ENCODE peak calls at places on chromosomes 7 and 10, in nine cellular contexts. I is heart right ventricle; V is tibial artery; L is right atrium auricular region; Q is H9; T is CD8-positive, alpha-beta T cell; A is IMR-90; S is osteoblast; J is Panc1. C is an unnamed sample. For H3K4me1, the result is how much of the 10 kb centered on the place peaks cover.

GRCh38 chr10:114437456-114438292 is 33.4 kb upstream of the AFAP1L2 start:
- DNase-seq in V (no peak), Q (no peak), L (no peak), J (peak), A (peak), T (no peak), I (no peak), S (peak), C (no peak)

GRCh38 chr10:42941790-42942189 is 135.1 kb upstream of the RET start:
- DNase-seq in Q (peak), I (no peak), J (no peak), L (no peak), A (no peak), V (no peak), T (no peak), S (peak), C (no peak)

GRCh38 chr10:102633282-102633681 is 11.0 kb upstream of the TRIM8 start:
- DNase-seq in L (no peak), S (peak), I (no peak), A (peak), Q (no peak), T (no peak), V (no peak), J (no peak), C (no peak)

GRCh38 chr10:53726921-53727320 is 954.3 kb upstream of the MBL2 start:
- DNase-seq in T (no peak), I (no peak), S (peak), J (no peak), A (no peak), L (no peak), Q (no peak), V (no peak), C (no peak)

GRCh38 chr7:119623427-119623826 is 649.5 kb upstream of the KCND2 start:
- DNase-seq in S (no peak), A (no peak), I (no peak), Q (no peak), V (no peak), T (no peak), J (no peak), L (no peak), C (no peak)

GRCh38 chr10:104548090-104548489 is 93.0 kb upstream of the SORCS3 start:
- DNase-seq in I (no peak), J (no peak), L (no peak), Q (no peak), V (no peak), T (no peak), A (peak), S (no peak), C (no peak)

GRCh38 chr10:17805921-17806577 is 3.1 kb upstream of the MRC1 start:
- DNase-seq in I (no peak), V (no peak), S (no peak), A (no peak), T (no peak), Q (no peak), J (no peak), L (no peak), C (no peak)

GRCh38 chr7:30852360-30852709 is 59.3 kb upstream of the AQP1 start:
- DNase-seq in I (no peak), T (no peak), V (no peak), S (no peak), L (no peak), Q (no peak), J (no peak), A (no peak), C (no peak)

GRCh38 chr7:30771859-30772429 is 727 bp downstream of the MINDY4 start:
- DNase-seq in V (no peak), S (peak), A (no peak), T (no peak), I (no peak), Q (no peak), L (no peak), J (no peak), C (no peak)

GRCh38 chr7:135842446-135843175 is 94.0 kb upstream of the FAM180A start:
- DNase-seq in I (no peak), L (no peak), J (no peak), V (no peak), A (no peak), Q (no peak), S (no peak), T (no peak), C (no peak)

GRCh38 chr7:42883950-42884349 is 27.9 kb downstream of the C7orf25 start:
- DNase-seq in I (peak), V (no peak), T (no peak), S (no peak), J (no peak), L (no peak), A (peak), Q (peak), C (no peak)

GRCh38 chr10:61140765-61141392 is 196.9 kb upstream of the RHOBTB1 start:
- DNase-seq in L (no peak), I (no peak), A (peak), T (no peak), Q (no peak), V (no peak), S (peak), J (peak), C (peak)

GRCh38 chr10:33666686-33667480 is 332.4 kb upstream of the NRP1 start:
- DNase-seq in T (no peak), I (no peak), L (no peak), A (no peak), Q (no peak), J (no peak), S (no peak), V (no peak), C (no peak)

GRCh38 chr7:5422324-5423271 is 1.0 kb downstream of the TNRC18 start:
- DNase-seq in I (no peak), J (no peak), V (no peak), Q (no peak), T (no peak), S (peak), L (no peak), A (peak), C (peak)

GRCh38 chr10:126571203-126571602 is 99.3 kb downstream of the C10orf90 start:
- DNase-seq in Q (peak), I (no peak), S (no peak), J (no peak), L (no peak), V (no peak), T (no peak), A (no peak), C (no peak)

GRCh38 chr7:115548756-115549155 is 481.8 kb downstream of the TFEC start:
- DNase-seq in T (no peak), L (no peak), A (no peak), Q (no peak), J (no peak), V (no peak), I (no peak), S (no peak), C (no peak)

GRCh38 chr7:15891151-15891842 is 204.8 kb upstream of the MEOX2 start:
- DNase-seq in Q (no peak), T (no peak), J (no peak), V (no peak), I (no peak), L (no peak), S (peak), A (peak), C (no peak)

GRCh38 chr10:22658745-22659410 is 55.5 kb downstream of the PIP4K2A start:
- DNase-seq in J (no peak), L (no peak), Q (no peak), I (no peak), A (peak), V (no peak), S (no peak), T (no peak), C (no peak)

GRCh38 chr10:36344240-36344639 is 702.1 kb upstream of the FZD8 start:
- DNase-seq in Q (no peak), L (no peak), J (no peak), I (no peak), S (no peak), A (peak), T (no peak), V (no peak), C (no peak)

GRCh38 chr10:113035724-113036312 is 85.8 kb downstream of the TCF7L2 start:
- DNase-seq in I (no peak), S (no peak), L (no peak), Q (no peak), V (no peak), J (no peak), A (no peak), T (no peak), C (no peak)

GRCh38 chr10:113037222-113037621 is 87.2 kb downstream of the TCF7L2 start:
- DNase-seq in A (no peak), Q (no peak), I (no peak), S (no peak), J (no peak), V (no peak), L (no peak), T (no peak), C (no peak)

GRCh38 chr10:113036636-113037035 is 86.6 kb downstream of the TCF7L2 start:
- DNase-seq in V (no peak), I (no peak), T (no peak), L (no peak), J (no peak), Q (no peak), S (no peak), A (no peak), C (no peak)

GRCh38 chr10:113038985-113039384 is 88.9 kb downstream of the TCF7L2 start:
- DNase-seq in L (no peak), V (no peak), I (no peak), A (no peak), S (no peak), T (no peak), Q (no peak), J (no peak), C (no peak)

DNA sequence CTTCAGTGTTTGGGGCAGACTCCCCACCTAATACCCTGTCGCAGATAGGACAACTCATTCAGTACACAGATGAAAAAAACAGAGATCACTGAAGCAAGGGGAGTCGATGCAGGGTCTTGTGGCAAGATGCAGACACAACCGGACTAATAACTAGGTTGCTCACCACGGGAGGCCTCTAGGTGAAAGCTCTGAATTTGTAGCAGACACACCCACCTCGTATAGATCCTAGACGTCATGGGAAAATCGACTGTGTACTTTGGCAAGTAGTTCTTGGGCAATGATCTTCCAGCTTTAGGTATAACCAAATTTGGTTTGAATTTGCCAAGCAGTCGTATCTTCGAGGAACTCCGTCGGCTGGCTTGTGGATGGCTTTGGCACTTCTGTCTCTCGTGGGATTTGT is 88.1 kb downstream of the TCF7L2 start:
- DNase-seq in S (no peak), A (no peak), L (no peak), I (no peak), Q (no peak), J (no peak), T (no peak), V (no peak), C (no peak)
- H3K4me1 ChIP-seq in S (under half), A (under half), L (under half), I (under half), Q (under half), J (under half), T (under half), V (half or more), C (under half)

DNA sequence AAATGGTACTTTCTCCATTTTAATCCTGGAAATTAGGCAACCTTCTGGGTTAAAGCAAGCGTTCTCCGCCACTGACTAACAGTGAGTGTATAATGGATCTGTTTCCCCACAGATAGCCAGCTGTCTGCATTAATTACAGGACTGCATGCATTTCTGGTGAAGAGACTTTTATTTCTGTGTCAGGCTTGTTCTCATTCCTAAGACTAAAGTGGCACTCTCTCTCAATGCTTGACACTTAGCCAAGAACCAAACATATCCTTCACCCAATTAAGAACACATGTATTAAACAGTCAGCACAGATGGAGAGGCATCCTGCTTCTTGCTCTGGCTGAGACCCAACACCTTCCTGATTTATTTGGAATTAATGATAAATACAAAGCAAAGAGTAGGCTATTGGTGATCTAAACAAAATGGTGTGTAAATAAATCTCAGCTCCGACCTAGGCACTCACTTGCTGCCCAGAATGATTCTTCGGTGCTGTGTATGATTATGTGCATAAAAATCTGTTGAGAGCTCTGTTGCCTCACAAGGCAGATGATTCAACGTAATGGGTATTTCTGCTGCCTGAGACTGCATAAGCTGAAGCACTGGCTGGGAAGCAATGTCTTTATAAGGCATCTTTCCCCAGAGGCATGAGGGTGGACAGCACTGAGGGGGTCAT is 16.8 kb downstream of the CALU start:
- DNase-seq in Q (no peak), L (no peak), S (peak), V (peak), J (no peak), I (no peak), T (no peak), A (peak), C (peak)
- H3K4me1 ChIP-seq in Q (under half), L (under half), S (under half), V (under half), J (under half), I (under half), T (under half), A (under half), C (under half)

DNA sequence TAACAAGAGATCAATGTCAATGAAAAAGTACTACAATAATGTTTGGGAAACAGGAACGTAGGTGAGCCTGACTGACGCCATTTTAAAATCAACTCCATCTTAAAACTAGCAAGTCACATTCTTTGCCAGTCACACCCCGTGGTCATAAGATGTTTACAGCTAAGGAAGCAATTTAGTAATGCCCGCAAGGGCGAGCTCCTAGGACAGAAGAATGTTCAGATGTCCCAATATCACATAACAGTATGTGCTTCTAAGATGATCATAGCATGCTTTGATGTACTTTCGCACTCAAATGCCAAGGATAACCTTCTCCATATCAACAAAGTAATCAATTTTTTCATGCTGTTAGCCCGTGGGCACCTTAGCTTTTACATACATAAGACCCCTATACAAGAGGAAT is 113.8 kb upstream of the EGFR start:
- DNase-seq in J (no peak), I (no peak), S (no peak), A (no peak), T (no peak), Q (no peak), V (no peak), L (no peak), C (no peak)
- H3K4me1 ChIP-seq in J (under half), I (under half), S (under half), A (under half), T (under half), Q (under half), V (under half), L (under half), C (under half)

GRCh38 chr7:99124236-99124635 is 19.7 kb downstream of the SMURF1 start:
- DNase-seq in Q (no peak), T (no peak), L (no peak), S (no peak), I (no peak), V (no peak), J (no peak), A (no peak), C (no peak)
- H3K4me1 ChIP-seq in Q (under half), T (under half), L (under half), S (half or more), I (under half), V (half or more), J (half or more), A (under half), C (under half)

GRCh38 chr7:130963349-130963748 is 229.3 kb upstream of the KLF14 start:
- DNase-seq in I (no peak), J (no peak), L (no peak), T (no peak), V (no peak), S (no peak), Q (no peak), A (no peak), C (no peak)

GRCh38 chr7:130959743-130960207 is 225.8 kb upstream of the KLF14 start:
- DNase-seq in T (no peak), A (peak), L (no peak), I (no peak), V (no peak), J (no peak), S (peak), Q (no peak), C (no peak)

GRCh38 chr7:130960208-130960988 is 226.4 kb upstream of the KLF14 start:
- DNase-seq in T (peak), Q (no peak), J (peak), I (no peak), A (peak), L (no peak), V (no peak), S (peak), C (no peak)

GRCh38 chr7:130962109-130962508 is 228.1 kb upstream of the KLF14 start:
- DNase-seq in Q (no peak), V (no peak), T (no peak), J (no peak), I (no peak), A (no peak), L (no peak), S (no peak), C (no peak)

DNA sequence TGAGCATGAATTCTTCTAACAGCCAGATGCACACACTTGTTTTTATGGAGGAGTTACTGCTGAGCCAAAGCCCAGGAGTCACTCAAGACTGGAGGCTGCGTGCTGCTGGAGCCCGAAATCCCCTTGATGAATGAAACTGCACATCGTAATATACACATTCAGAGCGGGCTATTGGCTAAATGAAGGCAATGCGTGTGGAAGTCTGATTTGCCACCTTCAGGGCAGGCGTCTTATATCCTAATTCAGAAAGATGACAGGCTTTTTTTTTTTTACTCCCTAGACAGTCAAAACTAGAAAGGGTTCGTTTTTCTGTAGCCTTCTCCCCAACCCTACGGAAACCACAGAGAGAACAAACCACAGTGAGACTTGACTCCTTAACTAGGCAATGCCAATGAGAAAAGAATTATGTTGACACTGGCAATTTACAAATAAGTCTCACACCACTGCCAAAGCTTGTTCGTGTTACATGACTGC is 227.2 kb upstream of the KLF14 start:
- DNase-seq in J (no peak), L (no peak), S (peak), V (no peak), T (peak), A (peak), I (no peak), Q (no peak), C (no peak)
- H3K4me1 ChIP-seq in J (under half), L (under half), S (half or more), V (under half), T (half or more), A (under half), I (under half), Q (under half), C (under half)

DNA sequence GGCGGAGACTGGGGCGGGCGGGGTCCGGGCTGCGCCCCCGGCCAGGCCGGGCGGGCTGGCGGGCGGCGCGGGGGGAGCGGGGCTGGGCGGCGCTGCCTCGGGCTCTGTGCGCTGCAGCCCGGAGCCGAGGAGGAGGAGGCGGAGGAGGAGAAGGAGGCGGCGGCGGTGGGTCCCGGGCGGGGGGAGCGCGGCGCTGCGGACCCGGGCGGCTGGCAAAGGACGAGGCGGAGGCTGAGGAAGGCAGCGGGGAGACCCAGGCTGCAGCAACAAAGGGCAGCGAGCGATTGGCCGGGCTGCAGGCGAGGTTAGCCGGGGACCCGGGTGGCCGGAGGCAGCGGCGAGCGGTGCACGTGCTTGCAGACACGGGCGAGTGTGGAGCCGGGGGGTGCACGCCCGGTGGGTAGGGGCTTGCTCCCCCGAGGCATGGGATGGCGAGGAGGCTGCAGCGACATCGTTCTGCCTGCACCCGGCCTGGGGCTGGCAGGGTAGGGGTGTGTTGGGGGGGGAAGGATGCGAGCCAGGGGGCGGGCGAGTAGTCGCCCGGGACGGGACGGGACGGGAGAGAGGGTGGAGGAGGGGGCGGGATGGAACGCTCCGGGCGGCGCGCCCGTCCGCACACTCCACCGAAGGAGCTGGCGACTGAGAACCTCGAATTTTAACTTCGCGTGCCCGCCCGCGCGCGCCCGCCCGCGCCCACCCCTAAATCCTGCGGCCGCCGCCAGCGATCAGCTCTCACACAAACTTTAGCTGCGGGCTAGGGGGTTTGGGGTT is 844 bp upstream of the KAT6B start:
- DNase-seq in Q (no peak), S (peak), J (no peak), I (peak), T (peak), L (no peak), A (no peak), V (no peak), C (no peak)
- H3K4me1 ChIP-seq in Q (under half), S (under half), J (under half), I (under half), T (under half), L (under half), A (under half), V (under half), C (under half)

GRCh38 chr7:607938-608337 is 88.3 kb upstream of the PDGFA start:
- DNase-seq in I (no peak), V (no peak), J (no peak), T (peak), Q (no peak), L (no peak), S (no peak), A (no peak), C (no peak)
- H3K4me1 ChIP-seq in I (under half), V (under half), J (under half), T (half or more), Q (under half), L (under half), S (under half), A (under half), C (under half)